ENCODE peak calls at places on chromosomes 1 and 21, in five cellular contexts. V is astrocyte, B is spleen, W is retinal pigment epithelial cell, Z is right atrium auricular region. R is an unnamed sample.

GRCh38 chr1:194268839-194269238 is 1082.4 kb upstream of the B3GALT2 start:
- DNase-seq in V (peak; percentile 1), B (no peak), W (no peak), Z (no peak), R (peak; percentile 33)

GRCh38 chr1:32954183-32954582 is 10.4 kb downstream of the RNF19B start:
- DNase-seq in V (peak; percentile 48), B (no peak), W (no peak), Z (no peak), R (no peak)

GRCh38 chr1:198018529-198018928 is 101.4 kb downstream of the LHX9 start:
- DNase-seq in V (peak; percentile 92), B (no peak), W (peak; percentile 20), Z (no peak), R (peak; percentile 99)

GRCh38 chr1:46394108-46394871 is at the start of gene FAAH:
- DNase-seq in V (peak; percentile 36), B (peak; percentile 85), W (no peak), Z (no peak), R (no peak)

GRCh38 chr1:230816018-230816417 is 52.3 kb downstream of the C1orf198 start:
- DNase-seq in V (no peak), B (no peak), W (no peak), Z (peak; percentile 32), R (no peak)

GRCh38 chr1:5926686-5927435 is 65.4 kb downstream of the NPHP4 start:
- DNase-seq in V (no peak), B (no peak), W (no peak), Z (peak; percentile 44), R (no peak)

GRCh38 chr1:16615253-16616252 is 2.2 kb upstream of the NBPF1 start:
- DNase-seq in V (no peak), B (peak; percentile 75), W (no peak), Z (peak; percentile 63), R (no peak)

GRCh38 chr1:103250441-103250861 is 142.1 kb upstream of the COL11A1 start:
- DNase-seq in V (peak; percentile 63), B (no peak), W (no peak), Z (no peak), R (peak; percentile 75)

GRCh38 chr1:153570874-153571273 is 5.2 kb upstream of the S100A2 start:
- DNase-seq in V (no peak), B (no peak), W (no peak), Z (no peak), R (no peak)

GRCh38 chr1:200934676-200935245 is 40.1 kb downstream of the INAVA start:
- DNase-seq in V (no peak), B (peak; percentile 8), W (no peak), Z (no peak), R (no peak)

GRCh38 chr1:228087771-228088251 is 5.3 kb downstream of the ARF1 start:
- DNase-seq in V (peak; percentile 74), B (peak; percentile 80), W (no peak), Z (no peak), R (peak; percentile 89)

GRCh38 chr1:1179339-1179982 is 5.8 kb downstream of the TTLL10 start:
- DNase-seq in V (no peak), B (no peak), W (no peak), Z (no peak), R (no peak)

GRCh38 chr1:241749041-241749798 is 97.1 kb downstream of the WDR64 start:
- DNase-seq in V (peak; percentile 28), B (no peak), W (no peak), Z (no peak), R (no peak)

GRCh38 chr1:159171254-159171687 is at the start of gene CADM3:
- DNase-seq in V (no peak), B (peak; percentile 54), W (no peak), Z (no peak), R (no peak)

GRCh38 chr1:119027759-119028158 is 39.6 kb upstream of the TBX15 start:
- DNase-seq in V (no peak), B (no peak), W (no peak), Z (no peak), R (no peak)

GRCh38 chr1:239388578-239388977 is 2.2 kb downstream of the CHRM3 start:
- DNase-seq in V (no peak), B (no peak), W (no peak), Z (no peak), R (no peak)

GRCh38 chr1:151312439-151313225 is 14.6 kb downstream of the PI4KB start:
- DNase-seq in V (no peak), B (no peak), W (no peak), Z (no peak), R (no peak)

GRCh38 chr1:147897789-147898188 is 4.8 kb upstream of the GJA8 start:
- DNase-seq in V (no peak), B (no peak), W (no peak), Z (no peak), R (no peak)

GRCh38 chr1:172391972-172392371 is 28.5 kb upstream of the C1orf105 start:
- DNase-seq in V (no peak), B (no peak), W (no peak), Z (no peak), R (no peak)

GRCh38 chr1:169456029-169456428 is 28.8 kb upstream of the CCDC181 start:
- DNase-seq in V (no peak), B (no peak), W (no peak), Z (no peak), R (no peak)

GRCh38 chr1:83060216-83060615 is 938.7 kb downstream of the TTLL7 start:
- DNase-seq in V (no peak), B (no peak), W (peak; percentile 30), Z (no peak), R (no peak)

GRCh38 chr1:117967472-117967871 is 37.9 kb downstream of the WDR3 start:
- DNase-seq in V (peak; percentile 46), B (no peak), W (no peak), Z (no peak), R (peak; percentile 5)

GRCh38 chr1:8969937-8970336 is 24.3 kb downstream of the CA6 start:
- DNase-seq in V (no peak), B (peak; percentile 31), W (no peak), Z (no peak), R (no peak)
- TF ChIP-seq CTCF in V (no peak), B (no peak), W (no peak), Z (no peak), R (no peak)

GRCh38 chr1:154863702-154864174 is 6.3 kb downstream of the KCNN3 start:
- DNase-seq in V (peak; percentile 49), B (no peak), W (no peak), Z (no peak), R (peak; percentile 71)
- TF ChIP-seq CTCF in V (peak; percentile 83), B (peak; percentile 74), W (peak; percentile 51), Z (peak; percentile 62), R (peak; percentile 87)

DNA sequence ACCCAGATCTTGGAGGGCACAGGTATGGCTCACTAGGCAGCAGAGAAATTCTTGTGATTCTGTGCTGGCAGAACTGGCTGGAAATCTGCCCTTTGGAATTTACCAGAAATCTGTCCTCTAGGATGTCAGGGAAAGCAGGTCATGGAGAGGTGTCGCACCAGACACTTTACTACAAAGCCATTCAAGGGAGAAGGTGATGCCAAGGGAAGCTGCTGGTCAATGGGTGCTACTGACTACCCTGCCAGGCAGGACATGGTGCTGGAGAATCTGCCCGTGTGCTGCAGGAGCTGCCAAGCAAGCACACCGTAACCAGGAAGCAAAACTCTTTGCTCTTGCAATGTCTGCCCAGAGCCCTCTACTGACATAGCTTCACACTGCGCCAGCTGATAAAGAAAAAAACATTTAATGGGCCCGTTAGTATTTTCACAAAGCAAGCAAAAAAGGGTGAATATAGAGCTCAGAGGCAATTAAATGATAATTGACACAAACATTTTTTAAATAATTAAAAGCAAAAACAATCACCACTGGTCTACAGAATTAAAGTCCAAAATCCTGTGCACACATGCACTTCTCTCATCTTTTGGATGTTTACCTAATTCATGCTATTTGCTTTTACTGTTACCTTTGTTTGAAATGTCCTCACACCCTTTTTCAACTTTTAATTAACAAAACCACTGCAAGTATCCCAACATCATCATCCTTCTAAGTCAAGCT is 7.2 kb upstream of the FBXO28 start:
- DNase-seq in V (peak; percentile 28), B (no peak), W (no peak), Z (no peak), R (peak; percentile 71)
- TF ChIP-seq CTCF in V (peak; percentile 39), B (no peak), W (peak; percentile 72), Z (no peak), R (peak; percentile 75)

GRCh38 chr21:25999935-26000582 is 170.5 kb downstream of the APP start:
- DNase-seq in V (no peak), B (peak; percentile 84), W (no peak), Z (no peak), R (no peak)
- TF ChIP-seq CTCF in V (no peak), B (no peak), W (no peak), Z (no peak), R (no peak)

DNA sequence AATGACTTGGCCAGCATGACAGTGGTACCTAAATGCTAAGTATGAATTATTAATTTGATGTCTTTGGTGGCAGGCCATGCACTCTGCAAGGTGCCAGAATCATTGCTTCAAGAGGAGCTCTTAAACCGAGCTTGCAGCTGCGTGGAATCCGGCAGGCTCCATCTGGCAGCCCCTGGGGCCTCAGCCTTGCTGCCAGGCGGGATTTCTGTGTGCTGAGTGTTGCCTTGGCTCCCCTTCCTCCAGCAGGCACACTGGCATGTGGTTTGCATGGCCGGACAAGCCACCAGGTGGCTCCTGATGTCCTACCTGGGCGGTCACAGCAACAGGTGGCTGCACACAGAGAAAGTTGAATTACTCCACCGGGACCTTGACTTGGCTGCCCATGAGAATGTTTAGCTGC is 155.4 kb downstream of the URB2 start:
- DNase-seq in V (no peak), B (no peak), W (no peak), Z (no peak), R (no peak)
- TF ChIP-seq CTCF in V (no peak), B (no peak), W (no peak), Z (no peak), R (no peak)

GRCh38 chr1:156623946-156624813 is 5.0 kb downstream of the HAPLN2 start:
- DNase-seq in V (no peak), B (peak; percentile 81), W (no peak), Z (no peak), R (no peak)
- TF ChIP-seq CTCF in V (no peak), B (peak; percentile 19), W (peak; percentile 53), Z (peak; percentile 55), R (peak; percentile 25)